ENCODE peak calls at places on chromosomes 11 and 22, in seven cellular contexts. One of them, this sample, is unnamed.

GRCh38 chr22:50267591-50268390 is 2.4 kb downstream of the MAPK11 start:
- DNase-seq in stimulated activated CD8-positive, alpha-beta memory T cell treated with anti-CD3 and anti-CD28 coated beads, Interleukin-2, amount 100 ng/mL, for 48 hours: peak; percentile 54
- DNase-seq in cardiac fibroblast: peak; percentile 69
- DNase-seq in hepatic stellate cell: peak; percentile 91
- DNase-seq in hepatocyte: peak; percentile 81
- DNase-seq in K562: peak; percentile 68
- DNase-seq in EL: peak; percentile 50
- DNase-seq in this sample: no peak

GRCh38 chr11:47376543-47377371 is 1.6 kb downstream of the SPI1 start:
- DNase-seq in hepatocyte: no peak
- DNase-seq in cardiac fibroblast: no peak
- DNase-seq in EL: no peak
- DNase-seq in stimulated activated CD8-positive, alpha-beta memory T cell treated with anti-CD3 and anti-CD28 coated beads, Interleukin-2, amount 100 ng/mL, for 48 hours: no peak
- DNase-seq in K562: peak; percentile 79
- DNase-seq in hepatic stellate cell: no peak
- DNase-seq in this sample: no peak

GRCh38 chr11:36340909-36341308 is 44.8 kb downstream of the PRR5L start:
- DNase-seq in K562: no peak
- DNase-seq in EL: no peak
- DNase-seq in hepatocyte: no peak
- DNase-seq in stimulated activated CD8-positive, alpha-beta memory T cell treated with anti-CD3 and anti-CD28 coated beads, Interleukin-2, amount 100 ng/mL, for 48 hours: no peak
- DNase-seq in cardiac fibroblast: no peak
- DNase-seq in hepatic stellate cell: no peak
- DNase-seq in this sample: no peak

GRCh38 chr11:1252371-1253102 is 29.7 kb downstream of the MUC5B start:
- DNase-seq in stimulated activated CD8-positive, alpha-beta memory T cell treated with anti-CD3 and anti-CD28 coated beads, Interleukin-2, amount 100 ng/mL, for 48 hours: no peak
- DNase-seq in EL: no peak
- DNase-seq in cardiac fibroblast: no peak
- DNase-seq in hepatocyte: no peak
- DNase-seq in hepatic stellate cell: no peak
- DNase-seq in K562: no peak
- DNase-seq in this sample: no peak

GRCh38 chr22:50529416-50530279 is at the start of gene TYMP:
- DNase-seq in hepatic stellate cell: peak; percentile 67
- DNase-seq in cardiac fibroblast: peak; percentile 83
- DNase-seq in EL: peak; percentile 70
- DNase-seq in hepatocyte: peak; percentile 78
- DNase-seq in stimulated activated CD8-positive, alpha-beta memory T cell treated with anti-CD3 and anti-CD28 coated beads, Interleukin-2, amount 100 ng/mL, for 48 hours: no peak
- DNase-seq in K562: no peak
- DNase-seq in this sample: no peak

GRCh38 chr11:86174101-86175046 is 70.2 kb upstream of the EED start:
- DNase-seq in hepatocyte: peak; percentile 67
- DNase-seq in EL: peak; percentile 99
- DNase-seq in K562: peak; percentile 87
- DNase-seq in hepatic stellate cell: peak; percentile 85
- DNase-seq in cardiac fibroblast: peak; percentile 99
- DNase-seq in stimulated activated CD8-positive, alpha-beta memory T cell treated with anti-CD3 and anti-CD28 coated beads, Interleukin-2, amount 100 ng/mL, for 48 hours: no peak
- DNase-seq in this sample: no peak

GRCh38 chr11:111344032-111344431 is 35.0 kb downstream of the POU2AF1 start:
- DNase-seq in K562: no peak
- DNase-seq in cardiac fibroblast: peak; percentile 84
- DNase-seq in EL: peak; percentile 34
- DNase-seq in stimulated activated CD8-positive, alpha-beta memory T cell treated with anti-CD3 and anti-CD28 coated beads, Interleukin-2, amount 100 ng/mL, for 48 hours: no peak
- DNase-seq in hepatic stellate cell: no peak
- DNase-seq in hepatocyte: peak; percentile 49
- DNase-seq in this sample: no peak

GRCh38 chr22:21919526-21920307 is 32.9 kb downstream of the PPM1F start:
- DNase-seq in hepatocyte: no peak
- DNase-seq in hepatic stellate cell: no peak
- DNase-seq in EL: no peak
- DNase-seq in stimulated activated CD8-positive, alpha-beta memory T cell treated with anti-CD3 and anti-CD28 coated beads, Interleukin-2, amount 100 ng/mL, for 48 hours: no peak
- DNase-seq in cardiac fibroblast: no peak
- DNase-seq in K562: no peak
- DNase-seq in this sample: no peak

GRCh38 chr11:93537767-93538261 is 5.4 kb downstream of the SMCO4 start:
- DNase-seq in stimulated activated CD8-positive, alpha-beta memory T cell treated with anti-CD3 and anti-CD28 coated beads, Interleukin-2, amount 100 ng/mL, for 48 hours: no peak
- DNase-seq in K562: peak; percentile 24
- DNase-seq in hepatic stellate cell: peak; percentile 21
- DNase-seq in cardiac fibroblast: no peak
- DNase-seq in hepatocyte: peak; percentile 45
- DNase-seq in EL: no peak
- DNase-seq in this sample: no peak

GRCh38 chr11:64379160-64379559 is 20.2 kb downstream of the RPS6KA4 start:
- DNase-seq in K562: no peak
- DNase-seq in stimulated activated CD8-positive, alpha-beta memory T cell treated with anti-CD3 and anti-CD28 coated beads, Interleukin-2, amount 100 ng/mL, for 48 hours: no peak
- DNase-seq in EL: no peak
- DNase-seq in hepatocyte: no peak
- DNase-seq in hepatic stellate cell: no peak
- DNase-seq in cardiac fibroblast: no peak
- DNase-seq in this sample: no peak

GRCh38 chr11:128327274-128327673 is 260.1 kb downstream of the ETS1 start:
- DNase-seq in K562: no peak
- DNase-seq in stimulated activated CD8-positive, alpha-beta memory T cell treated with anti-CD3 and anti-CD28 coated beads, Interleukin-2, amount 100 ng/mL, for 48 hours: no peak
- DNase-seq in EL: no peak
- DNase-seq in hepatic stellate cell: no peak
- DNase-seq in cardiac fibroblast: no peak
- DNase-seq in hepatocyte: no peak
- DNase-seq in this sample: no peak

This sample was measured in NCI-H2029 treated with DMSO at 0.1 percent for 48 hours.